ENCODE peak calls at places on chromosomes 16 and 17, in four cellular contexts. One of them, this sample, is unnamed.

GRCh38 chr16:14180431-14181059 is 109.4 kb downstream of the MRTFB start:
- DNase-seq in activated CD8-positive, alpha-beta memory T cell treated with anti-CD3 and anti-CD28 coated beads for 4 hours: no peak
- DNase-seq in colonic mucosa: no peak
- DNase-seq in neural crest cell: no peak
- DNase-seq in this sample: no peak

GRCh38 chr17:48624544-48625501 is 1.3 kb downstream of the HOXB9 start:
- DNase-seq in activated CD8-positive, alpha-beta memory T cell treated with anti-CD3 and anti-CD28 coated beads for 4 hours: no peak
- DNase-seq in colonic mucosa: no peak
- DNase-seq in neural crest cell: no peak
- DNase-seq in this sample: no peak

GRCh38 chr17:17826942-17827785 is 9.6 kb downstream of the SREBF1 start:
- DNase-seq in activated CD8-positive, alpha-beta memory T cell treated with anti-CD3 and anti-CD28 coated beads for 4 hours: no peak
- DNase-seq in colonic mucosa: no peak
- DNase-seq in neural crest cell: no peak
- DNase-seq in this sample: no peak

GRCh38 chr17:82106697-82107305 is 8.8 kb upstream of the FASN start:
- DNase-seq in activated CD8-positive, alpha-beta memory T cell treated with anti-CD3 and anti-CD28 coated beads for 4 hours: no peak
- DNase-seq in colonic mucosa: no peak
- DNase-seq in neural crest cell: no peak
- DNase-seq in this sample: no peak

GRCh38 chr17:74211141-74211928 is 2.0 kb upstream of the TTYH2 start:
- DNase-seq in activated CD8-positive, alpha-beta memory T cell treated with anti-CD3 and anti-CD28 coated beads for 4 hours: no peak
- DNase-seq in colonic mucosa: no peak
- DNase-seq in neural crest cell: no peak
- DNase-seq in this sample: no peak

GRCh38 chr16:81939164-81940067 is 71.9 kb downstream of the SDR42E1 start:
- DNase-seq in activated CD8-positive, alpha-beta memory T cell treated with anti-CD3 and anti-CD28 coated beads for 4 hours: no peak
- DNase-seq in colonic mucosa: no peak
- DNase-seq in neural crest cell: no peak
- DNase-seq in this sample: no peak

GRCh38 chr17:76726766-76727718 is at the start of gene METTL23:
- DNase-seq in activated CD8-positive, alpha-beta memory T cell treated with anti-CD3 and anti-CD28 coated beads for 4 hours: peak
- DNase-seq in colonic mucosa: peak
- DNase-seq in neural crest cell: peak
- DNase-seq in this sample: no peak

GRCh38 chr17:71963341-71963740 is 157.5 kb upstream of the SOX9 start:
- DNase-seq in activated CD8-positive, alpha-beta memory T cell treated with anti-CD3 and anti-CD28 coated beads for 4 hours: no peak
- DNase-seq in colonic mucosa: no peak
- DNase-seq in neural crest cell: no peak
- DNase-seq in this sample: no peak

GRCh38 chr17:68011199-68011665 is 15.0 kb upstream of the C17orf58 start:
- DNase-seq in activated CD8-positive, alpha-beta memory T cell treated with anti-CD3 and anti-CD28 coated beads for 4 hours: peak
- DNase-seq in colonic mucosa: peak
- DNase-seq in neural crest cell: peak
- DNase-seq in this sample: no peak

GRCh38 chr17:74424658-74425057 is 7.2 kb upstream of the GPRC5C start:
- DNase-seq in activated CD8-positive, alpha-beta memory T cell treated with anti-CD3 and anti-CD28 coated beads for 4 hours: no peak
- DNase-seq in colonic mucosa: no peak
- DNase-seq in neural crest cell: no peak
- DNase-seq in this sample: no peak

GRCh38 chr17:77356109-77356689 is 215.4 kb downstream of the SEC14L1 start:
- DNase-seq in activated CD8-positive, alpha-beta memory T cell treated with anti-CD3 and anti-CD28 coated beads for 4 hours: no peak
- DNase-seq in colonic mucosa: peak
- DNase-seq in neural crest cell: no peak
- DNase-seq in this sample: no peak

GRCh38 chr16:67053767-67054334 is 24.9 kb downstream of the CBFB start:
- DNase-seq in activated CD8-positive, alpha-beta memory T cell treated with anti-CD3 and anti-CD28 coated beads for 4 hours: no peak
- DNase-seq in colonic mucosa: no peak
- DNase-seq in neural crest cell: no peak
- DNase-seq in this sample: no peak

GRCh38 chr17:61455754-61456681 is 3.8 kb downstream of the TBX4 start:
- DNase-seq in activated CD8-positive, alpha-beta memory T cell treated with anti-CD3 and anti-CD28 coated beads for 4 hours: no peak
- DNase-seq in colonic mucosa: no peak
- DNase-seq in neural crest cell: no peak
- DNase-seq in this sample: no peak

GRCh38 chr16:17461951-17462729 is 8.6 kb downstream of the XYLT1 start:
- DNase-seq in activated CD8-positive, alpha-beta memory T cell treated with anti-CD3 and anti-CD28 coated beads for 4 hours: no peak
- DNase-seq in colonic mucosa: no peak
- DNase-seq in neural crest cell: no peak
- DNase-seq in this sample: no peak

GRCh38 chr16:21590791-21591190 is 8.6 kb upstream of the METTL9 start:
- DNase-seq in activated CD8-positive, alpha-beta memory T cell treated with anti-CD3 and anti-CD28 coated beads for 4 hours: no peak
- DNase-seq in colonic mucosa: no peak
- DNase-seq in neural crest cell: no peak
- DNase-seq in this sample: no peak

GRCh38 chr17:5585814-5586558 is 1.7 kb upstream of the NLRP1 start:
- DNase-seq in activated CD8-positive, alpha-beta memory T cell treated with anti-CD3 and anti-CD28 coated beads for 4 hours: no peak
- DNase-seq in colonic mucosa: no peak
- DNase-seq in neural crest cell: no peak
- DNase-seq in this sample: no peak

GRCh38 chr17:67200727-67201301 is 44.2 kb downstream of the HELZ start:
- DNase-seq in activated CD8-positive, alpha-beta memory T cell treated with anti-CD3 and anti-CD28 coated beads for 4 hours: no peak
- DNase-seq in colonic mucosa: no peak
- DNase-seq in neural crest cell: no peak
- DNase-seq in this sample: no peak

GRCh38 chr16:56372013-56372634 is 53.2 kb downstream of the AMFR start:
- DNase-seq in activated CD8-positive, alpha-beta memory T cell treated with anti-CD3 and anti-CD28 coated beads for 4 hours: no peak
- DNase-seq in colonic mucosa: no peak
- DNase-seq in neural crest cell: no peak
- DNase-seq in this sample: no peak

This sample was measured in thoracic aorta.